ENCODE peak calls at places on chromosomes 4 and X, in five cellular contexts. I is CD4-positive, alpha-beta memory T cell; M is WERI-Rb-1; N is Karpas-422; B is PC-3. A is an unnamed sample.
A peak's percentile ranks its signal among the peaks of the same experiment; 100 is the strongest.

GRCh38 chr4:158783775-158784174 is 14.9 kb downstream of the FNIP2 start:
- DNase-seq in M (no peak), N (no peak), B (peak; percentile 24), I (no peak), A (no peak)

GRCh38 chr4:105679186-105679585 is 29.3 kb downstream of the INTS12 start:
- DNase-seq in B (peak; percentile 65), N (no peak), M (no peak), I (no peak), A (no peak)

GRCh38 chr4:151012836-151013235 is 2.2 kb downstream of the LRBA start:
- DNase-seq in M (no peak), N (no peak), I (no peak), B (peak; percentile 60), A (no peak)

GRCh38 chr4:56200275-56200674 is 187.0 kb downstream of the AASDH start:
- DNase-seq in N (no peak), I (no peak), B (peak; percentile 56), M (no peak), A (no peak)

GRCh38 chr4:124748965-124749364 is 36.4 kb upstream of the ANKRD50 start:
- DNase-seq in M (no peak), I (no peak), N (no peak), B (no peak), A (no peak)

GRCh38 chr4:96035727-96036126 is 195.8 kb downstream of the PDHA2 start:
- DNase-seq in B (peak; percentile 33), I (no peak), N (no peak), M (peak; percentile 23), A (no peak)

GRCh38 chrX:71917621-71918341 is 7.1 kb downstream of the NHSL2 start:
- DNase-seq in N (no peak), B (peak; percentile 52), I (no peak), M (no peak), A (peak; percentile 48)

GRCh38 chr4:51836531-51836930 is 6.4 kb upstream of the DCUN1D4 start:
- DNase-seq in N (no peak), I (no peak), M (no peak), B (peak; percentile 13), A (no peak)

GRCh38 chr4:7279902-7280301 is 87.6 kb downstream of the SORCS2 start:
- DNase-seq in B (peak; percentile 61), N (no peak), I (no peak), M (no peak), A (no peak)

GRCh38 chr4:126938023-126938422 is 694.7 kb upstream of the INTU start:
- DNase-seq in B (no peak), M (no peak), I (no peak), N (no peak), A (no peak)

GRCh38 chr4:147968641-147969040 is 236.8 kb downstream of the ARHGAP10 start:
- DNase-seq in N (no peak), B (no peak), I (no peak), M (no peak), A (no peak)

GRCh38 chrX:2463973-2464676 is 36.7 kb downstream of the DHRSX start:
- DNase-seq in M (peak; percentile 33), B (no peak), N (peak; percentile 75), I (no peak), A (no peak)

GRCh38 chr4:147782087-147782781 is 50.3 kb downstream of the ARHGAP10 start:
- DNase-seq in I (no peak), M (no peak), B (peak; percentile 38), N (no peak), A (no peak)

GRCh38 chr4:42302348-42302747 is 94.9 kb upstream of the SHISA3 start:
- DNase-seq in B (peak; percentile 64), M (peak; percentile 87), N (peak; percentile 59), I (no peak), A (no peak)

GRCh38 chr4:1512738-1513660 is 106.8 kb upstream of the NKX1-1 start:
- DNase-seq in B (peak; percentile 41), I (peak; percentile 39), M (peak; percentile 71), N (no peak), A (no peak)

GRCh38 chr4:80462537-80463207 is 127.1 kb downstream of the CFAP299 start:
- DNase-seq in N (peak; percentile 46), M (no peak), B (no peak), I (peak; percentile 6), A (no peak)

GRCh38 chrX:40729923-40730584 is 5.3 kb downstream of the MED14 start:
- DNase-seq in I (no peak), N (no peak), M (no peak), B (no peak), A (no peak)

GRCh38 chr4:91099666-91100065 is 972.5 kb downstream of the CCSER1 start:
- DNase-seq in N (no peak), B (no peak), M (no peak), I (no peak), A (no peak)

GRCh38 chr4:75733369-75733768 is 9.0 kb downstream of the USO1 start:
- DNase-seq in N (no peak), B (no peak), M (no peak), I (no peak), A (no peak)

GRCh38 chr4:87122252-87122651 is 98.2 kb downstream of the KLHL8 start:
- DNase-seq in N (no peak), M (no peak), B (no peak), I (no peak), A (no peak)

GRCh38 chrX:154019061-154019621 is 561 bp downstream of the IRAK1 start:
- DNase-seq in I (peak; percentile 18), N (peak; percentile 68), B (no peak), M (no peak), A (no peak)

GRCh38 chr4:166675411-166675810 is 558.9 kb downstream of the SPOCK3 start:
- DNase-seq in N (no peak), M (no peak), I (no peak), B (peak; percentile 56), A (peak; percentile 39)

GRCh38 chrX:77404318-77404878 is 42.8 kb upstream of the FGF16 start:
- DNase-seq in M (no peak), N (no peak), B (no peak), I (no peak), A (no peak)

GRCh38 chr4:57405359-57405758 is 295.2 kb upstream of the IGFBP7 start:
- DNase-seq in B (peak; percentile 98), I (no peak), M (no peak), N (no peak), A (peak; percentile 37)

GRCh38 chr4:86586160-86586572 is 7.9 kb upstream of the PTPN13 start:
- DNase-seq in M (no peak), I (no peak), B (peak; percentile 74), N (no peak), A (no peak)

GRCh38 chr4:73662709-73663546 is 42.7 kb upstream of the RASSF6 start:
- DNase-seq in B (peak; percentile 91), N (peak; percentile 78), M (no peak), I (no peak), A (no peak)

GRCh38 chr4:133151301-133151680 is 2.2 kb downstream of the PCDH10 start:
- DNase-seq in I (no peak), N (no peak), B (no peak), M (peak; percentile 66), A (no peak)

GRCh38 chrX:129968968-129969367 is 13.5 kb upstream of the BCORL1 start:
- DNase-seq in I (no peak), B (no peak), M (no peak), N (no peak), A (no peak)

GRCh38 chr4:77994194-77994721 is 62.9 kb upstream of the FRAS1 start:
- DNase-seq in I (no peak), B (peak; percentile 67), M (peak; percentile 53), N (peak; percentile 72), A (peak; percentile 29)

GRCh38 chr4:6160536-6160935 is 39.8 kb downstream of the JAKMIP1 start:
- DNase-seq in B (no peak), N (no peak), M (no peak), I (no peak), A (no peak)

GRCh38 chr4:116357758-116358157 is 727.6 kb downstream of the TRAM1L1 start:
- DNase-seq in M (no peak), B (peak; percentile 35), I (peak; percentile 5), N (peak; percentile 42), A (peak; percentile 1)

GRCh38 chr4:153248641-153249198 is 44.5 kb downstream of the TRIM2 start:
- DNase-seq in M (no peak), B (no peak), N (no peak), I (no peak), A (no peak)

DNA sequence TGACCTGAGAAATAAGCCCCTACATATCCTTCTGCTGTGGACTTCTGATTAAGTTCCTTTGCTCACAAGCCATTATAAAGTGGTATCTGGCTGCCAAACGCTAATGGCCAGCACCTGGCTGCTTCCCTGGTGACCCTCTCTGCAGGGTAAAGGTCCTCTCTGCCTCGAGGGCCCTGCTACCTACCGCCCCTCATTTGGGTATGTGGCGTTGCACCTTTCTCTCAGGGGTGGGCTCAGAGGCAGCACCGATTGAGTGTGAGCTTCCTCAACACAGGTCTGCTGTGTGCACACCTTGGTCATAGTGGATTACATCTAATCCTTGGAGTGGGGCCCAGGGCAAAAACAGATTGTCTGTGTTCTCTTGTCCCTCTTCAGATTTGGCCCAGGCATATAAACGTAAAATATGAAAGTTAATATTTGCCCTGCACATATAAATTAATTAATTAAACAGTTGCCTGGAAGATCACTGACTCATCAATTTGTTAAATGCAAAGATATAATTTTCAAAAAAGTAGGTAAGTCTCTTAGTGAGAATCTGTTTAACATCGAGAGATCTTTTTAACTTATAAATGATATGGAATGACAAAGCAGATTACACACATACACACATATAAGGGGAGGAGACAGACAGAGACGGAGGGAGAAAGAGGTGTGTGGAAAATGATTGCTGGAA is 174.5 kb upstream of the SMIM31 start:
- DNase-seq in B (no peak), M (no peak), I (no peak), N (no peak), A (no peak)
- H3K4me3 ChIP-seq in B (no peak overlapping the region), M (no peak overlapping the region), I (no peak overlapping the region), N (no peak overlapping the region), A (no peak overlapping the region)

DNA sequence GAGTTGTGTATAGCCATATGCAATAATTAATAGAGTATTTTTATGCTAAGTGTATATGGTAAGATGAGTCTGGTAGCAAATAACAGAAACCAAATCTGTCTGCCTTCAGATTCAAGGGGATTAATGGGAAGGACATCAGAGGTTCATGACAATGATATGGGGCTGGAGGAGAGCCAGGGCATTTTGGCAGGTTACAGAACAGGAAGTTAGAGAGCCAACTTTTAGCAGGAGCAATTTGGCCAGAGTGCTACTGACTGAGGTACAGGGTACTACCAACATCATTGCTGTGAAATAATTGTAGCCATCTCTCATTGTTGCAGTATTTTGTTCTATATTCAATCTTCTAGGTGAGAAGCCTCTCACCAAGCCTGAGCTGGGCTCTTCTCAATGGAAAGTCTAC is 210.9 kb upstream of the FAM47A start:
- DNase-seq in M (no peak), I (no peak), B (no peak), N (no peak), A (no peak)
- H3K4me3 ChIP-seq in M (no peak overlapping the region), I (no peak overlapping the region), B (no peak overlapping the region), N (no peak overlapping the region), A (no peak overlapping the region)

GRCh38 chr4:119656342-119656741 is 27.7 kb upstream of the PDE5A start:
- DNase-seq in M (no peak), B (no peak), N (peak; percentile 12), I (no peak), A (no peak)
- H3K4me3 ChIP-seq in M (no peak overlapping the region), B (no peak overlapping the region), N (no peak overlapping the region), I (no peak overlapping the region), A (no peak overlapping the region)

DNA sequence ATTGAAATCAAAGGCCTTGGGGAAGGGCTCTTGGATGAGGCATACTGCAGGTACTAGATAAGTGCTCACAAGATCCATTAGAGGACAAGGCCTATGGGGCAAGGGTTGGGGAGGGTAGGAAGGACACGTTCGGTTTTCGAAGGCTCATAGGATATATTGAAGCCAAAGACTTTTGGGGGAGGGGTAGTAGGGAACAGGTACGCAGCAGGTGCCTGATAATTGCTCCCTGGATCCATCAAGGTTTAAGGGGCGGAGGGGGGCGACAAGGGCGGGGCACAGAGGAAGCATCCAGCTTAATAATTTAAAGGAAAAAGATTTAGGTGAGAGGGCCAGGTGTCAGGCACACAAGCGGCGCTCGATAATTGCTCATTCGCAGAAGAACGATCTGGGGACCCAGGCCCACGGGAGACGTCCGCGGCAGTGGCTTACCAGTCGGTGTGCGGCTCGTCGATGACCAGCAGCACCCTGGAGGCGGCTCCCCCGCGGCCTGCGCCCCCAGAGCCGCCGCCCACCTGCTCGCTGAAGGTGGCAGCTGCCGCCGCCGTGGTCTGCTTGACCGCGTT is 653 bp downstream of the SYN1 start:
- DNase-seq in B (no peak), I (no peak), N (no peak), M (no peak), A (no peak)
- H3K4me3 ChIP-seq in B (no peak overlapping the region), I (no peak overlapping the region), N (no peak overlapping the region), M (peak overlapping the region; percentile 26), A (no peak overlapping the region)